ENCODE peak calls at places on chromosome 19, in ten cellular contexts. F, S, N, V, Y, L, G, Z, A and W are unnamed samples.

GRCh38 chr19:29687244-29687896 is 22.1 kb downstream of the PLEKHF1 start:
- DNase-seq in F (no peak), S (no peak), N (no peak), V (peak; percentile 80), Y (peak; percentile 27), L (no peak), G (no peak), Z (no peak), A (no peak), W (peak; percentile 60)

GRCh38 chr19:5967994-5968430 is 9.9 kb downstream of the RANBP3 start:
- DNase-seq in F (peak; percentile 74), S (no peak), N (peak; percentile 41), V (peak; percentile 59), Y (peak; percentile 46), L (peak; percentile 91), G (peak; percentile 29), Z (no peak), A (no peak), W (peak; percentile 69)

GRCh38 chr19:48403606-48404005 is 10.1 kb downstream of the GRIN2D start:
- DNase-seq in F (peak; percentile 65), S (no peak), N (no peak), V (peak; percentile 48), Y (peak; percentile 35), L (peak; percentile 93), G (peak; percentile 39), Z (no peak), A (no peak), W (no peak)

GRCh38 chr19:35336166-35336955 is 7.4 kb downstream of the CD22 start:
- DNase-seq in F (no peak), S (no peak), N (no peak), V (no peak), Y (no peak), L (no peak), G (no peak), Z (no peak), A (no peak), W (no peak)

GRCh38 chr19:28221736-28222135 is 991.2 kb downstream of the UQCRFS1 start:
- DNase-seq in F (no peak), S (no peak), N (no peak), V (no peak), Y (no peak), L (no peak), G (no peak), Z (no peak), A (no peak), W (no peak)

GRCh38 chr19:19662866-19663291 is 597 bp downstream of the ATP13A1 start:
- DNase-seq in F (no peak), S (no peak), N (no peak), V (no peak), Y (no peak), L (no peak), G (no peak), Z (no peak), A (no peak), W (no peak)

GRCh38 chr19:46324277-46324676 is 22.6 kb upstream of the PPP5C start:
- DNase-seq in F (no peak), S (no peak), N (no peak), V (no peak), Y (no peak), L (no peak), G (no peak), Z (no peak), A (no peak), W (no peak)

GRCh38 chr19:15634105-15634504 is 6.6 kb upstream of the CYP4F3 start:
- DNase-seq in F (no peak), S (no peak), N (no peak), V (no peak), Y (no peak), L (no peak), G (no peak), Z (no peak), A (no peak), W (no peak)

GRCh38 chr19:16435999-16436650 is 35.6 kb downstream of the EPS15L1 start:
- DNase-seq in F (no peak), S (no peak), N (no peak), V (no peak), Y (no peak), L (no peak), G (no peak), Z (no peak), A (no peak), W (no peak)

GRCh38 chr19:54937926-54938325 is 9.4 kb downstream of the NLRP7 start:
- DNase-seq in F (peak; percentile 33), S (no peak), N (no peak), V (no peak), Y (no peak), L (no peak), G (no peak), Z (no peak), A (no peak), W (no peak)

GRCh38 chr19:47778089-47778953 is at the start of gene SELENOW:
- DNase-seq in F (peak; percentile 77), S (peak; percentile 92), N (peak; percentile 64), V (peak; percentile 76), Y (peak; percentile 85), L (peak; percentile 88), G (peak; percentile 87), Z (peak; percentile 28), A (no peak), W (peak; percentile 83)

GRCh38 chr19:35811317-35812219 is 1.1 kb downstream of the PRODH2 start:
- DNase-seq in F (no peak), S (no peak), N (no peak), V (no peak), Y (no peak), L (no peak), G (no peak), Z (no peak), A (no peak), W (no peak)

GRCh38 chr19:48837081-48837524 is 812 bp upstream of the HSD17B14 start:
- DNase-seq in F (peak; percentile 70), S (peak; percentile 77), N (peak; percentile 72), V (peak; percentile 83), Y (peak; percentile 87), L (peak; percentile 99), G (peak; percentile 32), Z (peak; percentile 59), A (peak; percentile 19), W (peak; percentile 88)

GRCh38 chr19:44605547-44605946 is 7.8 kb upstream of the IGSF23 start:
- DNase-seq in F (no peak), S (no peak), N (no peak), V (no peak), Y (no peak), L (no peak), G (no peak), Z (no peak), A (no peak), W (no peak)

GRCh38 chr19:1445932-1446712 is 3.8 kb upstream of the APC2 start:
- DNase-seq in F (no peak), S (no peak), N (no peak), V (no peak), Y (peak; percentile 61), L (peak; percentile 75), G (peak; percentile 27), Z (no peak), A (no peak), W (no peak)

GRCh38 chr19:33063356-33064116 is 1.2 kb downstream of the RHPN2 start:
- DNase-seq in F (no peak), S (peak; percentile 63), N (no peak), V (no peak), Y (no peak), L (peak; percentile 41), G (no peak), Z (no peak), A (no peak), W (peak; percentile 4)

GRCh38 chr19:13038306-13039210 is 43.3 kb downstream of the NFIX start:
- DNase-seq in F (no peak), S (no peak), N (no peak), V (no peak), Y (no peak), L (no peak), G (no peak), Z (no peak), A (no peak), W (no peak)

GRCh38 chr19:16895467-16896097 is 6.8 kb downstream of the F2RL3 start:
- DNase-seq in F (no peak), S (no peak), N (no peak), V (no peak), Y (no peak), L (no peak), G (no peak), Z (no peak), A (no peak), W (no peak)

GRCh38 chr19:38182536-38183210 is 41.3 kb downstream of the DPF1 start:
- DNase-seq in F (no peak), S (no peak), N (no peak), V (no peak), Y (no peak), L (no peak), G (no peak), Z (no peak), A (no peak), W (no peak)

GRCh38 chr19:45581576-45581975 is 3.0 kb downstream of the OPA3 start:
- DNase-seq in F (no peak), S (no peak), N (no peak), V (no peak), Y (no peak), L (no peak), G (no peak), Z (no peak), A (no peak), W (no peak)